ENCODE peak calls at places on chromosome 18, in four cellular contexts. M is cardiac septum; V is activated T-helper 1 cell treated with anti-CD3 and anti-CD28 coated beads, Interleukin-12 subunit alpha, Interleukin-12 subunit beta, Interleukin-2, Interleukin-4 antibody, amounts not matched to agents 30 ng/mL and 10 ng/mL and 1 ng/mL, durations not matched to agents 14 hours and 24 hours and 36 hours; Q is dorsolateral prefrontal cortex. Z is an unnamed sample.

GRCh38 chr18:38940863-38941531 is 1375.4 kb upstream of the CELF4 start:
- DNase-seq in V (peak; percentile 69), Q (no peak), M (no peak), Z (peak; percentile 54)

GRCh38 chr18:37403100-37403781 is 162.4 kb downstream of the CELF4 start:
- DNase-seq in Q (peak; percentile 59), M (peak; percentile 84), V (no peak), Z (no peak)

GRCh38 chr18:58674863-58675472 is 3.7 kb downstream of the MALT1 start:
- DNase-seq in M (no peak), Q (no peak), V (no peak), Z (no peak)

GRCh38 chr18:59041296-59041695 is 98.4 kb upstream of the SEC11C start:
- DNase-seq in V (no peak), M (no peak), Q (no peak), Z (no peak)

GRCh38 chr18:74271656-74272055 is 20.1 kb downstream of the CYB5A start:
- DNase-seq in M (no peak), Q (no peak), V (no peak), Z (no peak)

GRCh38 chr18:60549338-60549960 is 176.9 kb upstream of the MC4R start:
- DNase-seq in V (no peak), M (no peak), Q (no peak), Z (no peak)

GRCh38 chr18:68734311-68734710 is 19.4 kb upstream of the TMX3 start:
- DNase-seq in V (no peak), M (no peak), Q (no peak), Z (no peak)

GRCh38 chr18:74498712-74499629 is 2.8 kb downstream of the CNDP2 start:
- DNase-seq in M (peak; percentile 87), Q (no peak), V (peak; percentile 77), Z (peak; percentile 75)

GRCh38 chr18:49212819-49213218 is 247.6 kb downstream of the DYM start:
- DNase-seq in Q (no peak), V (no peak), M (no peak), Z (no peak)

GRCh38 chr18:36301884-36302283 is 4.4 kb downstream of the FHOD3 start:
- DNase-seq in V (no peak), Q (no peak), M (no peak), Z (no peak)

Z was measured in activated T-helper 2 cell treated with anti-CD3 and anti-CD28 coated beads, Interferon-gamma antibody, Interleukin-2, Interleukin-4, amounts not matched to agents 10 μg/mL and 5 μg/mL and 100 μg/mL, durations not matched to agents 14 hours and 24 hours and 36 hours.